ENCODE peak calls at places on chromosomes 16 and 17, in five cellular contexts. One of them, this sample, is unnamed.

GRCh38 chr16:72596373-72596772 is 424.4 kb upstream of the PMFBP1 start:
- DNase-seq in effector memory CD4-positive, alpha-beta T cell: no peak
- DNase-seq in esophagus muscularis mucosa: no peak
- DNase-seq in CD4-positive, CD25-positive, alpha-beta regulatory T cell: no peak
- DNase-seq in A549: no peak
- DNase-seq in this sample: no peak

GRCh38 chr17:20896153-20896649 is 146.6 kb downstream of the USP22 start:
- DNase-seq in effector memory CD4-positive, alpha-beta T cell: peak; percentile 33
- DNase-seq in esophagus muscularis mucosa: no peak
- DNase-seq in CD4-positive, CD25-positive, alpha-beta regulatory T cell: peak; percentile 1
- DNase-seq in A549: peak; percentile 13
- DNase-seq in this sample: no peak

GRCh38 chr17:6067060-6067459 is 3.1 kb upstream of the WSCD1 start:
- DNase-seq in effector memory CD4-positive, alpha-beta T cell: no peak
- DNase-seq in esophagus muscularis mucosa: no peak
- DNase-seq in CD4-positive, CD25-positive, alpha-beta regulatory T cell: no peak
- DNase-seq in A549: no peak
- DNase-seq in this sample: no peak

GRCh38 chr16:86590501-86591144 is 12.3 kb downstream of the FOXL1 start:
- DNase-seq in effector memory CD4-positive, alpha-beta T cell: no peak
- DNase-seq in esophagus muscularis mucosa: no peak
- DNase-seq in CD4-positive, CD25-positive, alpha-beta regulatory T cell: no peak
- DNase-seq in A549: peak; percentile 84
- DNase-seq in this sample: no peak

GRCh38 chr17:46964315-46965265 is 14.5 kb downstream of the RPRML start:
- DNase-seq in effector memory CD4-positive, alpha-beta T cell: no peak
- DNase-seq in esophagus muscularis mucosa: no peak
- DNase-seq in CD4-positive, CD25-positive, alpha-beta regulatory T cell: no peak
- DNase-seq in A549: no peak
- DNase-seq in this sample: no peak

GRCh38 chr17:30519707-30520106 is 42.5 kb downstream of the GOSR1 start:
- DNase-seq in effector memory CD4-positive, alpha-beta T cell: no peak
- DNase-seq in esophagus muscularis mucosa: no peak
- DNase-seq in CD4-positive, CD25-positive, alpha-beta regulatory T cell: no peak
- DNase-seq in A549: peak; percentile 35
- DNase-seq in this sample: no peak

GRCh38 chr17:47707056-47707791 is 13.3 kb downstream of the TBKBP1 start:
- DNase-seq in effector memory CD4-positive, alpha-beta T cell: no peak
- DNase-seq in esophagus muscularis mucosa: no peak
- DNase-seq in CD4-positive, CD25-positive, alpha-beta regulatory T cell: no peak
- DNase-seq in A549: no peak
- DNase-seq in this sample: no peak

GRCh38 chr17:9271989-9272388 is 250.7 kb downstream of the NTN1 start:
- DNase-seq in effector memory CD4-positive, alpha-beta T cell: no peak
- DNase-seq in esophagus muscularis mucosa: no peak
- DNase-seq in CD4-positive, CD25-positive, alpha-beta regulatory T cell: no peak
- DNase-seq in A549: no peak
- DNase-seq in this sample: no peak

GRCh38 chr17:41812176-41813038 is at the start of gene FKBP10:
- DNase-seq in effector memory CD4-positive, alpha-beta T cell: no peak
- DNase-seq in esophagus muscularis mucosa: no peak
- DNase-seq in CD4-positive, CD25-positive, alpha-beta regulatory T cell: peak; percentile 47
- DNase-seq in A549: peak; percentile 88
- DNase-seq in this sample: peak; percentile 87

GRCh38 chr16:50741225-50741807 is 570 bp upstream of the CYLD start:
- DNase-seq in effector memory CD4-positive, alpha-beta T cell: no peak
- DNase-seq in esophagus muscularis mucosa: peak; percentile 89
- DNase-seq in CD4-positive, CD25-positive, alpha-beta regulatory T cell: no peak
- DNase-seq in A549: peak; percentile 9
- DNase-seq in this sample: no peak

GRCh38 chr16:87309912-87310485 is 7.2 kb downstream of the C16orf95 start:
- DNase-seq in effector memory CD4-positive, alpha-beta T cell: no peak
- DNase-seq in esophagus muscularis mucosa: no peak
- DNase-seq in CD4-positive, CD25-positive, alpha-beta regulatory T cell: no peak
- DNase-seq in A549: no peak
- DNase-seq in this sample: no peak

GRCh38 chr17:37836593-37836992 is 87.6 kb upstream of the TBC1D3K start:
- DNase-seq in effector memory CD4-positive, alpha-beta T cell: no peak
- DNase-seq in esophagus muscularis mucosa: no peak
- DNase-seq in CD4-positive, CD25-positive, alpha-beta regulatory T cell: no peak
- DNase-seq in A549: no peak
- DNase-seq in this sample: no peak

GRCh38 chr17:43431741-43432523 is 33.1 kb downstream of the ARL4D start:
- DNase-seq in effector memory CD4-positive, alpha-beta T cell: no peak
- DNase-seq in esophagus muscularis mucosa: no peak
- DNase-seq in CD4-positive, CD25-positive, alpha-beta regulatory T cell: no peak
- DNase-seq in A549: no peak
- DNase-seq in this sample: no peak

GRCh38 chr16:11361043-11361442 is 15.8 kb downstream of the RMI2 start:
- DNase-seq in effector memory CD4-positive, alpha-beta T cell: no peak
- DNase-seq in esophagus muscularis mucosa: no peak
- DNase-seq in CD4-positive, CD25-positive, alpha-beta regulatory T cell: no peak
- DNase-seq in A549: no peak
- DNase-seq in this sample: no peak

GRCh38 chr16:10817963-10818941 is at the start of gene TVP23A:
- DNase-seq in effector memory CD4-positive, alpha-beta T cell: no peak
- DNase-seq in esophagus muscularis mucosa: no peak
- DNase-seq in CD4-positive, CD25-positive, alpha-beta regulatory T cell: no peak
- DNase-seq in A549: no peak
- DNase-seq in this sample: no peak

GRCh38 chr17:43845772-43846171 is 1.2 kb upstream of the CD300LG start:
- DNase-seq in effector memory CD4-positive, alpha-beta T cell: no peak
- DNase-seq in esophagus muscularis mucosa: no peak
- DNase-seq in CD4-positive, CD25-positive, alpha-beta regulatory T cell: no peak
- DNase-seq in A549: no peak
- DNase-seq in this sample: no peak

GRCh38 chr17:44350733-44351226 is 5.7 kb downstream of the GRN start:
- DNase-seq in effector memory CD4-positive, alpha-beta T cell: peak; percentile 42
- DNase-seq in esophagus muscularis mucosa: no peak
- DNase-seq in CD4-positive, CD25-positive, alpha-beta regulatory T cell: peak; percentile 67
- DNase-seq in A549: peak; percentile 73
- DNase-seq in this sample: peak; percentile 81

GRCh38 chr17:1072551-1072961 is 75.6 kb downstream of the TIMM22 start:
- DNase-seq in effector memory CD4-positive, alpha-beta T cell: no peak
- DNase-seq in esophagus muscularis mucosa: no peak
- DNase-seq in CD4-positive, CD25-positive, alpha-beta regulatory T cell: no peak
- DNase-seq in A549: no peak
- DNase-seq in this sample: no peak

GRCh38 chr16:86730086-86730485 is 151.7 kb downstream of the FOXL1 start:
- DNase-seq in effector memory CD4-positive, alpha-beta T cell: no peak
- DNase-seq in esophagus muscularis mucosa: no peak
- DNase-seq in CD4-positive, CD25-positive, alpha-beta regulatory T cell: no peak
- DNase-seq in A549: no peak
- DNase-seq in this sample: no peak

GRCh38 chr17:8125196-8125946 is 1.5 kb upstream of the HES7 start:
- DNase-seq in effector memory CD4-positive, alpha-beta T cell: peak; percentile 76
- DNase-seq in esophagus muscularis mucosa: peak; percentile 98
- DNase-seq in CD4-positive, CD25-positive, alpha-beta regulatory T cell: peak; percentile 87
- DNase-seq in A549: peak; percentile 81
- DNase-seq in this sample: peak; percentile 90

GRCh38 chr17:81976332-81977210 is 858 bp upstream of the ASPSCR1 start:
- DNase-seq in effector memory CD4-positive, alpha-beta T cell: peak; percentile 12
- DNase-seq in esophagus muscularis mucosa: no peak
- DNase-seq in CD4-positive, CD25-positive, alpha-beta regulatory T cell: no peak
- DNase-seq in A549: peak; percentile 44
- DNase-seq in this sample: peak; percentile 47

GRCh38 chr17:75872434-75873351 is 5.7 kb downstream of the TRIM47 start:
- DNase-seq in effector memory CD4-positive, alpha-beta T cell: peak; percentile 45
- DNase-seq in esophagus muscularis mucosa: peak; percentile 96
- DNase-seq in CD4-positive, CD25-positive, alpha-beta regulatory T cell: peak; percentile 71
- DNase-seq in A549: peak; percentile 82
- DNase-seq in this sample: peak; percentile 67

DNA sequence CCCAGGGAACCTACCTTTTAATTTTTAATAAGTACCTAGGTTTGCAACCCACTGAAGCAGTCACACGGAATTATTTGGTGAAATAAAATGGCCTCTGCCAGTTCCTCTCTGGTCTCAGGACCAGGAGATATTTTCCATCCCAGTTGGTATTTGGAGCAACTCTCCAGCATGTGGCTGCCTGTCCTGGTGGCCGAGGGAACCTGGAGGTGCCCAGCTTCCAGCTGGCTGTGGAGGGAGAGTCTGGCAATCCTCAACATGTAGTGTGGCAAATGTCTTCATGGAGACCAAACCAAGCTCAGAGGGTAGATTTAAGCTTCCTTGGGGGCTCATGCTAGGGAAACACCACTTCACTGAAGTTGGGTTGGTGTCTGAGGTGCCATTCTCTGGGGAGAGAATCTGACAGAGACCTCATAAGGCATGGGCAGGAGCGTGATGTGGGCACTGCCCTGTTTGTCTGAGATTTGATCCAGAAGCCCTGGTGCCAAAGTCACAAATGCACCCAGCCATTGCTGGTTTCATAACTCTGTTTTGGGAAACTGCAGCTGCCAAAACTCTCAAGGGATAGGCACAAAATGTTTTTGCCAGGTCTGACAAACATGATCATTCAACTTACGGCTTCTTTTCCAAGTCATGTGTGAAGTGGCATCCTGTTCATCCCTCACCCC is 2.8 kb downstream of the MT1X start:
- DNase-seq in effector memory CD4-positive, alpha-beta T cell: no peak
- DNase-seq in esophagus muscularis mucosa: no peak
- DNase-seq in CD4-positive, CD25-positive, alpha-beta regulatory T cell: no peak
- DNase-seq in A549: no peak
- DNase-seq in this sample: no peak
- H3K4me1 ChIP-seq in effector memory CD4-positive, alpha-beta T cell: peaks cover 8% of the 10 kb centered on the region
- H3K4me1 ChIP-seq in esophagus muscularis mucosa: peaks cover 45% of the 10 kb centered on the region
- H3K4me1 ChIP-seq in CD4-positive, CD25-positive, alpha-beta regulatory T cell: peaks cover 29% of the 10 kb centered on the region
- H3K4me1 ChIP-seq in A549: peaks cover 20% of the 10 kb centered on the region
- H3K4me1 ChIP-seq in this sample: peaks cover 4% of the 10 kb centered on the region

DNA sequence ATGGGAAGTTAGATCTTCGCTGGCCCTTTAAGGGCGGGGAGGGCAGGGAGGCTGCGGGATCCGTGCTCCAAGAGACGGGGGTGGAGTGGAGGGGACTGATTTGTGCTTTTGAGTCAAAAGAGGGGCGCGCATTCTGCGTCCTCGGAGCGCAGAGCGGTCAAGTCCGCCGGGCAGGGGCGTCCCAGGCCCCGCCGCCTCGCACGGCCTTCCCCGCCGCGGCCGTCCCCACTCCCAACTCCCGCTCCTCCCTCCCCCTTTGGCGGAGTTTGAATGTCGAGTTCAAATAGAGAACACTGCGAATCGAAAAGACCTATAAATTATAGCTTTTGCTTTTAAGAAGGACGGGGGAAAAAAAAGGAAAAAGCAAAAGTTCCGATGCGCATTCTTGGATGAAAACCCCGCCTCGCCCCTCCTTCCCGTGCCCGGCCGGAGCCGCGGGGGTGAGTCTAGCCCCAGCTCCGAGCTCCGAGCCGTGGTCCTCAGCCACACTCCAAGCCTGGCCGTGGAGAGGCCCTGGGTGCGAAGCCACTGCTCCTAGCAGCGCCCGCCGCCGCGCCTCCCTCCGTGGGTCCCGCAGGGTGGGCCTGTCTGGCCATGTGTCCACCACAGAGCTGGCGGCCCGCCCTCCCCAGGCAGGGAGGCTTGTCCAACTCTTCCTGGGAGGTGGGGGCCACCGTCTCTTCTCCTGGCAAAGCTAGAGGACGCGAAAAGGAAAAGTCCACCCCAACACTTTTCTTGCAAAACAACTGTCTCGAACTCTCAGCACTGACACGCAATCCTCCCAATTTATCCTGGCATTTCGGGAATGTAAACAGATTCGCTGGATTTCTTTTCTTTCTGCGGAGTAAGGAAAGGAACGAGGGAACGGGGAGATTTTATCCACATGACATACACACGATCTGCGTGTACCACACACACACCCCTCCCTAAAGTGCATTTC is 3.6 kb downstream of the CBX8 start:
- DNase-seq in effector memory CD4-positive, alpha-beta T cell: no peak
- DNase-seq in esophagus muscularis mucosa: no peak
- DNase-seq in CD4-positive, CD25-positive, alpha-beta regulatory T cell: no peak
- DNase-seq in A549: peak; percentile 80
- DNase-seq in this sample: no peak
- H3K4me3 ChIP-seq in effector memory CD4-positive, alpha-beta T cell: no peak overlapping the region
- H3K4me3 ChIP-seq in esophagus muscularis mucosa: peak overlapping the region; percentile 63
- H3K4me3 ChIP-seq in CD4-positive, CD25-positive, alpha-beta regulatory T cell: no peak overlapping the region
- H3K4me3 ChIP-seq in A549: peak overlapping the region; percentile 56
- H3K4me3 ChIP-seq in this sample: no peak overlapping the region

DNA sequence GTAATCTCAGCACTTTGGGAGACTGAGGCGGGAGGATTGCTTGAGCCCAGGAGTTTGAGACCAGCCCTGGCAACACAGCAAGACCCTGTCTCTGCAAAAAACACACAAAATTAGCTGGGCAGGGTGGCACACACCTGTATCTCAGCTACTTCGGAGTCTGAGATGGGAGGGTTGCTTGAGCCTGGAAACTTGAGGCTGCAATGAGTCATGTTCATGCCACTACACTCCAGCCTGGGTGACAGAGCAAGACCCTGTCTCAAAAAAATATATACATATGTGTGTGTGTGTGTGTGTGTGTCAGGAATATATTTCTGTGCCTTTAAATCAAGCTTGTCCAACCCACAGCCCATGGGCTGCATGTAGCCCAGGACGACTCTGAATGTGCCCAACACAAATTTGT is 55.2 kb downstream of the CRISPLD2 start:
- DNase-seq in effector memory CD4-positive, alpha-beta T cell: no peak
- DNase-seq in esophagus muscularis mucosa: no peak
- DNase-seq in CD4-positive, CD25-positive, alpha-beta regulatory T cell: no peak
- DNase-seq in A549: no peak
- DNase-seq in this sample: no peak
- H3K4me1 ChIP-seq in effector memory CD4-positive, alpha-beta T cell: no peaks in the 10 kb centered on the region
- H3K4me1 ChIP-seq in esophagus muscularis mucosa: peaks cover 9% of the 10 kb centered on the region
- H3K4me1 ChIP-seq in CD4-positive, CD25-positive, alpha-beta regulatory T cell: no peaks in the 10 kb centered on the region
- H3K4me1 ChIP-seq in A549: peaks cover 3% of the 10 kb centered on the region
- H3K4me1 ChIP-seq in this sample: no peaks in the 10 kb centered on the region

GRCh38 chr16:89919535-89920406 is 1.1 kb downstream of the MC1R start:
- DNase-seq in effector memory CD4-positive, alpha-beta T cell: no peak
- DNase-seq in esophagus muscularis mucosa: no peak
- DNase-seq in CD4-positive, CD25-positive, alpha-beta regulatory T cell: no peak
- DNase-seq in A549: no peak
- DNase-seq in this sample: no peak

GRCh38 chr16:89920723-89921122 is 2.1 kb downstream of the MC1R start:
- DNase-seq in effector memory CD4-positive, alpha-beta T cell: no peak
- DNase-seq in esophagus muscularis mucosa: no peak
- DNase-seq in CD4-positive, CD25-positive, alpha-beta regulatory T cell: no peak
- DNase-seq in A549: no peak
- DNase-seq in this sample: no peak

GRCh38 chr16:89922477-89922883 is 662 bp upstream of the TUBB3 start:
- DNase-seq in effector memory CD4-positive, alpha-beta T cell: no peak
- DNase-seq in esophagus muscularis mucosa: no peak
- DNase-seq in CD4-positive, CD25-positive, alpha-beta regulatory T cell: no peak
- DNase-seq in A549: peak; percentile 93
- DNase-seq in this sample: peak; percentile 21

GRCh38 chr16:89921699-89922476 is 1.3 kb upstream of the TUBB3 start:
- DNase-seq in effector memory CD4-positive, alpha-beta T cell: no peak
- DNase-seq in esophagus muscularis mucosa: no peak
- DNase-seq in CD4-positive, CD25-positive, alpha-beta regulatory T cell: no peak
- DNase-seq in A549: peak; percentile 90
- DNase-seq in this sample: peak; percentile 56

DNA sequence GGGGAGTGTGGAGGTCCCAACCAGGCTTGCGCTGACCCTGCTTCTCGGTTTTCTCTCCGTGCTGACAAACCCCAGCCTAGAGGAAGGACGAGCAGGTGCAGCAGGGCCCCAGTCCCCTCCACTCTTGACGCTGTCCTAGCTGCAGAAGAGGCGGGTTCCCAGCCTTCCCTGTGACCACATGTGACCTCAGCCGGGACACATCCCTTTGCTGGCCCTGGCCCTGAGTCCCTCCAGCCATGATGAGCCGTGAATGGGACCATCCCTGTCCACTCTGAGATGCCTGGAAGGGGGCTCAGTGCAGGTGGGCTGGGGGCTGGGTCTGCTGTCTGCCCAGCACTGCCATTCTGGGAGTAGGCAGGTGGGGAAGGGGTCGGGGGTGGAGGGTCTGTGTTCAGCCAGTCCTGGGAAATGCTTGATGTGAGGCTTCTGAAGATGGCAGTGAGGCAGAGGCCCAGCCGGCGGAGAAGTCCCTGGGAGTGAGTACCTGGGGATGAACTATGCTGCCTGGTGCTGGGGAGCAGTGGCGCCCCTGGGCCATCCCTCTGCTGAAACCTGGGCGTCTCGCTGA is 1.9 kb upstream of the TUBB3 start:
- DNase-seq in effector memory CD4-positive, alpha-beta T cell: no peak
- DNase-seq in esophagus muscularis mucosa: no peak
- DNase-seq in CD4-positive, CD25-positive, alpha-beta regulatory T cell: no peak
- DNase-seq in A549: no peak
- DNase-seq in this sample: no peak
- H3K4me3 ChIP-seq in effector memory CD4-positive, alpha-beta T cell: no peak overlapping the region
- H3K4me3 ChIP-seq in esophagus muscularis mucosa: peak overlapping the region; percentile 76
- H3K4me3 ChIP-seq in CD4-positive, CD25-positive, alpha-beta regulatory T cell: no peak overlapping the region
- H3K4me3 ChIP-seq in A549: peak overlapping the region; percentile 83
- H3K4me3 ChIP-seq in this sample: peak overlapping the region; percentile 61

This sample was measured in HAP-1.